ENCODE peak calls at places on chromosomes 2 and 18, in five cellular contexts. T is hepatocyte, W is heart left ventricle, C is uterus, S is fibroblast of lung. N is an unnamed sample.

GRCh38 chr2:105438104-105438929 is 39.5 kb upstream of the FHL2 start:
- DNase-seq in S (peak; percentile 73), C (peak; percentile 41), T (peak; percentile 51), W (peak; percentile 90), N (no peak)

GRCh38 chr18:54762386-54762785 is 65.9 kb upstream of the RAB27B start:
- DNase-seq in S (no peak), C (no peak), W (no peak), T (peak; percentile 12), N (no peak)

GRCh38 chr2:197777823-197778407 is 7.2 kb downstream of the BOLL start:
- DNase-seq in C (no peak), W (no peak), S (peak; percentile 66), T (peak; percentile 29), N (no peak)

GRCh38 chr2:171367692-171368091 is 66.1 kb downstream of the METTL8 start:
- DNase-seq in S (no peak), T (no peak), C (no peak), W (no peak), N (no peak)

GRCh38 chr18:22238036-22238435 is 68.6 kb downstream of the GATA6 start:
- DNase-seq in S (no peak), C (no peak), T (no peak), W (no peak), N (no peak)

GRCh38 chr2:74261204-74261864 is 62.9 kb downstream of the MTHFD2 start:
- DNase-seq in S (peak; percentile 37), W (peak; percentile 53), C (peak; percentile 21), T (peak; percentile 48), N (no peak)

GRCh38 chr2:225076125-225076524 is 33.9 kb upstream of the DOCK10 start:
- DNase-seq in W (no peak), T (no peak), S (no peak), C (no peak), N (no peak)

GRCh38 chr2:58207189-58207588 is 33.9 kb downstream of the FANCL start:
- DNase-seq in T (no peak), W (no peak), C (no peak), S (no peak), N (no peak)

GRCh38 chr2:216474925-216475670 is 23.5 kb upstream of the RPL37A start:
- DNase-seq in T (no peak), C (no peak), S (no peak), W (no peak), N (no peak)

GRCh38 chr2:16225545-16225944 is 285.2 kb downstream of the MYCN start:
- DNase-seq in T (no peak), C (no peak), W (no peak), S (no peak), N (no peak)

GRCh38 chr2:26911911-26912861 is 58.3 kb upstream of the MAPRE3 start:
- DNase-seq in S (no peak), T (no peak), C (no peak), W (no peak), N (peak; percentile 16)

GRCh38 chr18:8765692-8766463 is 60.5 kb downstream of the MTCL1 start:
- DNase-seq in W (no peak), C (no peak), S (no peak), T (peak; percentile 31), N (peak; percentile 88)

GRCh38 chr18:24427484-24427883 is 1.0 kb downstream of the IMPACT start:
- DNase-seq in T (no peak), W (no peak), S (peak; percentile 32), C (no peak), N (no peak)

GRCh38 chr2:177273456-177273855 is 8.9 kb upstream of the NFE2L2 start:
- DNase-seq in S (peak; percentile 72), C (no peak), W (no peak), T (no peak), N (no peak)

GRCh38 chr18:63882333-63883141 is 5.0 kb upstream of the SERPINB2 start:
- DNase-seq in W (peak; percentile 31), S (peak; percentile 88), T (peak; percentile 72), C (no peak), N (no peak)

GRCh38 chr2:69837533-69837932 is 8.1 kb downstream of the GMCL1 start:
- DNase-seq in C (no peak), T (no peak), W (no peak), S (no peak), N (no peak)

GRCh38 chr2:26299488-26300092 is 46.4 kb upstream of the SELENOI start:
- DNase-seq in W (no peak), C (peak; percentile 37), T (peak; percentile 61), S (peak; percentile 83), N (no peak)

GRCh38 chr2:70141754-70142589 is 48.8 kb downstream of the C2orf42 start:
- DNase-seq in S (peak; percentile 55), T (no peak), W (no peak), C (no peak), N (peak; percentile 94)

GRCh38 chr2:117523842-117524241 is 290.6 kb upstream of the DDX18 start:
- DNase-seq in C (no peak), T (no peak), W (no peak), S (no peak), N (no peak)

GRCh38 chr2:217106650-217107014 is 246.8 kb upstream of the TNP1 start:
- DNase-seq in S (peak; percentile 36), C (no peak), W (no peak), T (no peak), N (no peak)

GRCh38 chr2:20538308-20539132 is 91.6 kb downstream of the RHOB start:
- DNase-seq in W (peak; percentile 46), T (no peak), C (no peak), S (no peak), N (no peak)

GRCh38 chr18:76494541-76495403 is at the start of gene ZNF516:
- DNase-seq in W (no peak), S (peak; percentile 52), T (peak; percentile 85), C (peak; percentile 50), N (no peak)

DNA sequence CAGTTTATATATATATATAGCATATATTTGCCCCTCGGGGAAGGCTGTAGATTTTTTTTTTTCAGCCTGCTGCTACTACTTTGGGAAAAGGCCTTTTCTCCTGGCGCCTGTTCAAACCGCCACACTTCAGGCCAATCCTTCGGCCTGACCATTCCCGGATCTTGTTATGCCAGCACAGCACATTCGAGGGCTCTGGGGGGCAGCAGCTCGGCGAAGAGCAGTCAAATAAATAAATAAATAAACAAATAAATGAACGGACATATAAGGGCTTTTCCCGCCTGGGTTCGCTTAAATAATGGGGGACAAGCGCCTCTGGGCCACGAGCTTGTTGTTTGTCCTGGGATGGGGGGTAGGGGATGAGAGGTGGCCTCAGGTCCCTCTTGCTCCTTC is 10.6 kb downstream of the HOXD8 start:
- DNase-seq in S (no peak), W (no peak), C (peak; percentile 65), T (no peak), N (no peak)
- H3K27ac ChIP-seq in S (no peak overlapping the region), W (no peak overlapping the region), C (peak overlapping the region; percentile 98), T (no peak overlapping the region), N (peak overlapping the region; percentile 57)

GRCh38 chr2:45121236-45121927 is 112.1 kb upstream of the SIX2 start:
- DNase-seq in S (no peak), W (no peak), T (no peak), C (no peak), N (no peak)
- H3K4me1 ChIP-seq in S (peaks cover 8% of the 10 kb centered on the region), W (no peaks in the 10 kb centered on the region), T (no peaks in the 10 kb centered on the region), C (no peaks in the 10 kb centered on the region), N (no peaks in the 10 kb centered on the region)

GRCh38 chr2:211027976-211028375 is 471.6 kb downstream of the CPS1 start:
- DNase-seq in C (no peak), T (no peak), S (no peak), W (no peak), N (no peak)
- H3K27ac ChIP-seq in C (no peak overlapping the region), T (no peak overlapping the region), S (no peak overlapping the region), W (no peak overlapping the region), N (no peak overlapping the region)

GRCh38 chr2:237277151-237277550 is 136.8 kb downstream of the COL6A3 start:
- DNase-seq in C (no peak), S (no peak), T (no peak), W (no peak), N (no peak)

GRCh38 chr2:237280235-237280634 is 133.7 kb downstream of the COL6A3 start:
- DNase-seq in T (peak; percentile 32), W (no peak), S (peak; percentile 98), C (no peak), N (no peak)

GRCh38 chr2:237280937-237281336 is 133.0 kb downstream of the COL6A3 start:
- DNase-seq in S (no peak), T (no peak), C (no peak), W (no peak), N (no peak)

GRCh38 chr2:237278593-237278992 is 135.4 kb downstream of the COL6A3 start:
- DNase-seq in T (no peak), W (peak; percentile 77), C (peak; percentile 82), S (peak; percentile 86), N (peak; percentile 93)

GRCh38 chr2:237279012-237279768 is 134.8 kb downstream of the COL6A3 start:
- DNase-seq in T (no peak), C (no peak), S (peak; percentile 46), W (no peak), N (no peak)
- H3K4me1 ChIP-seq in T (peaks cover 33% of the 10 kb centered on the region), C (no peaks in the 10 kb centered on the region), S (peaks cover 32% of the 10 kb centered on the region), W (no peaks in the 10 kb centered on the region), N (peaks cover 32% of the 10 kb centered on the region)

DNA sequence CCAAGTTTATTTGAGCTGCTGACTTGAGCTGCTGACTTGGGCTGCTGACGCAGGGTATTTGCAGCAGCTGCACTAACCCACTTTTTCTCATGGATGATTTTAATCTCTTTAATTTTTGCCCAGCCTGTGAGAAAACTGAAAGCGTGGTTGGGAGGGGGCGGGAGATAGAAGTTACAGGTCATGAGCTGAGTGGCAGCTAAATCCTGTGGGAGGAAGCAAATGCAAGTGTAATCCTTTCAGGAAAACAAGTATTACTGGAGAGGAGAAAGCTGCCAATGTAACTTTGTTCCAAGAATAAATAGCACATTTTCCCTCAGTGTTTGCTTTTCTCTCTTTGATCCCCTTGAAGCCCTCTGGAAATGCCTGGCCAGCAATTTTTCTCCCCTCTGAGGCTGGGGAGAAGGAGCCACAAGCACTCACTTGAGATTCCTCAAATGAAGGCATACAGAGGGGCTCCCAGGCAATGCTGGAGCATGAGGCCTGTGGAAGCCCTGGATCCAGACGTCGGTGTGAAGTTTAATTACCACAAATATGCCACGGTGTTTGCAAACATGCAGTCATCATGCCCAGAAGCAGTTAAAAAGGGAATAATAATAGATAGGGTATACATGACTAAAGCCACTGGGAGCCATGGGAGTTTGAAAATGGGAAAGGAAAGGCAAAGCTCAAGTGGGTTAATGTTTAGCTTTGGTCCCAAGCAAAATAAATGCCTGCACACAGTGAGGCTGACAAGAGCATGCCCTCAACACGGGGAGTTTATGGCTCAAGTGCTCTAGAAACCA is 10.4 kb upstream of the EVA1A start:
- DNase-seq in C (no peak), W (peak; percentile 40), T (peak; percentile 51), S (peak; percentile 66), N (no peak)
- H3K27ac ChIP-seq in C (no peak overlapping the region), W (no peak overlapping the region), T (peak overlapping the region; percentile 84), S (peak overlapping the region; percentile 46), N (peak overlapping the region; percentile 54)

GRCh38 chr18:52667388-52667787 is 327.4 kb downstream of the DCC start:
- DNase-seq in T (no peak), S (no peak), W (no peak), C (no peak), N (no peak)

DNA sequence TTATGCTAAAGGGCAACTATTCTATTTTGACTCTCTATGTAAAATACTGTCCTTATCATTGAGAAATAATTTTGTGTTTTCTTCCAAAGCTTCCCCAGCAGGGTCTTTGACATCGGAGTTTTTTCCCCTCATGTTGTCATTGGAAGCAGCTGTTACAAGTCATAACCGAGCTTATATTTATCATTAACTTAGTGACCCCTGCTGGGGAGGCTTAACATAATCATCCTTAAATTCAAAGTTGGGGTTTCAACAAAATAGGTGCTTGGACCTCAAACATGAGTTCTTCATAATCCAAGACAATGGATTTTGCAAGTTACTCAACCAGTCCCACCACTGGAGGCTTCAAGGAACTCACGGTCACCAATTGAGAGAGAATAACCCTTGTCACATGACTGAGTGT is 330.9 kb downstream of the DCC start:
- DNase-seq in T (peak; percentile 55), W (no peak), C (no peak), S (peak; percentile 46), N (no peak)
- H3K4me1 ChIP-seq in T (peaks cover 3% of the 10 kb centered on the region), W (no peaks in the 10 kb centered on the region), C (no peaks in the 10 kb centered on the region), S (no peaks in the 10 kb centered on the region), N (no peaks in the 10 kb centered on the region)

N was measured in vagina.